ENCODE peak calls at places on chromosome 13, in nine cellular contexts. R is BE2C; L is fibroblast of the aortic adventitia; M is AG10803; V is GM12865; A is CD4-positive, alpha-beta T cell; Z is psoas muscle; Y is heart left ventricle; J is kidney. B is an unnamed sample.

GRCh38 chr13:50449465-50449864 is 394.0 kb downstream of the DLEU7 start:
- DNase-seq in R (no peak), L (no peak), M (no peak), V (no peak), A (no peak), Z (no peak), Y (no peak), J (no peak), B (no peak)

GRCh38 chr13:49498211-49498610 is 2.5 kb downstream of the PHF11 start:
- DNase-seq in R (no peak), L (no peak), M (no peak), V (no peak), A (no peak), Z (no peak), Y (no peak), J (no peak), B (no peak)

GRCh38 chr13:113114511-113115362 is 7.9 kb upstream of the F10 start:
- DNase-seq in R (peak; percentile 4), L (no peak), M (no peak), V (no peak), A (no peak), Z (no peak), Y (peak; percentile 0), J (peak; percentile 58), B (no peak)

GRCh38 chr13:96835591-96835990 is 158.7 kb downstream of the OXGR1 start:
- DNase-seq in R (no peak), L (no peak), M (no peak), V (no peak), A (no peak), Z (no peak), Y (no peak), J (no peak), B (no peak)

GRCh38 chr13:64758520-64758919 is 2471.6 kb downstream of the PCDH9 start:
- DNase-seq in R (no peak), L (peak; percentile 71), M (peak; percentile 64), V (no peak), A (no peak), Z (no peak), Y (no peak), J (no peak), B (no peak)

GRCh38 chr13:30256713-30257432 is 50.5 kb downstream of the KATNAL1 start:
- DNase-seq in R (no peak), L (peak; percentile 46), M (peak; percentile 43), V (no peak), A (no peak), Z (no peak), Y (no peak), J (no peak), B (no peak)

GRCh38 chr13:50552424-50552966 is 291.0 kb downstream of the DLEU7 start:
- DNase-seq in R (no peak), L (no peak), M (no peak), V (no peak), A (no peak), Z (no peak), Y (no peak), J (no peak), B (no peak)

GRCh38 chr13:64540468-64540867 is 2689.7 kb downstream of the PCDH9 start:
- DNase-seq in R (no peak), L (peak; percentile 17), M (no peak), V (no peak), A (no peak), Z (no peak), Y (no peak), J (no peak), B (no peak)

GRCh38 chr13:73720216-73720840 is 413.9 kb downstream of the KLF12 start:
- DNase-seq in R (no peak), L (no peak), M (no peak), V (no peak), A (no peak), Z (no peak), Y (no peak), J (no peak), B (no peak)

GRCh38 chr13:65292488-65292901 is 1937.6 kb downstream of the PCDH9 start:
- DNase-seq in R (peak; percentile 77), L (peak; percentile 41), M (peak; percentile 16), V (no peak), A (no peak), Z (no peak), Y (no peak), J (no peak), B (no peak)

GRCh38 chr13:51806571-51806970 is 2.6 kb upstream of the DHRS12 start:
- DNase-seq in R (peak; percentile 55), L (peak; percentile 46), M (peak; percentile 34), V (peak; percentile 33), A (no peak), Z (no peak), Y (no peak), J (no peak), B (no peak)

GRCh38 chr13:90640976-90641375 is 706.5 kb upstream of the MIR17HG start:
- DNase-seq in R (no peak), L (peak; percentile 28), M (peak; percentile 28), V (no peak), A (no peak), Z (no peak), Y (no peak), J (no peak), B (no peak)

GRCh38 chr13:113348591-113348990 is 15.3 kb downstream of the GRTP1 start:
- DNase-seq in R (no peak), L (no peak), M (no peak), V (no peak), A (no peak), Z (peak; percentile 39), Y (no peak), J (peak; percentile 52), B (no peak)

GRCh38 chr13:43057653-43058317 is 34.4 kb downstream of the DNAJC15 start:
- DNase-seq in R (no peak), L (no peak), M (no peak), V (peak; percentile 49), A (peak; percentile 56), Z (no peak), Y (peak; percentile 38), J (no peak), B (no peak)

GRCh38 chr13:111634410-111634809 is 314.0 kb downstream of the TEX29 start:
- DNase-seq in R (no peak), L (no peak), M (no peak), V (no peak), A (no peak), Z (no peak), Y (no peak), J (no peak), B (no peak)

GRCh38 chr13:45828253-45828968 is 23.1 kb downstream of the SIAH3 start:
- DNase-seq in R (no peak), L (no peak), M (no peak), V (no peak), A (no peak), Z (no peak), Y (no peak), J (no peak), B (no peak)

GRCh38 chr13:108213946-108214345 is 1.4 kb downstream of the LIG4 start:
- DNase-seq in R (no peak), L (no peak), M (no peak), V (no peak), A (no peak), Z (no peak), Y (no peak), J (no peak), B (no peak)

GRCh38 chr13:91017031-91017668 is 330.3 kb upstream of the MIR17HG start:
- DNase-seq in R (peak; percentile 69), L (peak; percentile 3), M (peak; percentile 12), V (peak; percentile 54), A (no peak), Z (no peak), Y (no peak), J (no peak), B (no peak)

GRCh38 chr13:45119469-45119989 is 781 bp upstream of the GTF2F2 start:
- DNase-seq in R (no peak), L (peak; percentile 67), M (peak; percentile 59), V (peak; percentile 41), A (peak; percentile 52), Z (no peak), Y (no peak), J (no peak), B (no peak)

DNA sequence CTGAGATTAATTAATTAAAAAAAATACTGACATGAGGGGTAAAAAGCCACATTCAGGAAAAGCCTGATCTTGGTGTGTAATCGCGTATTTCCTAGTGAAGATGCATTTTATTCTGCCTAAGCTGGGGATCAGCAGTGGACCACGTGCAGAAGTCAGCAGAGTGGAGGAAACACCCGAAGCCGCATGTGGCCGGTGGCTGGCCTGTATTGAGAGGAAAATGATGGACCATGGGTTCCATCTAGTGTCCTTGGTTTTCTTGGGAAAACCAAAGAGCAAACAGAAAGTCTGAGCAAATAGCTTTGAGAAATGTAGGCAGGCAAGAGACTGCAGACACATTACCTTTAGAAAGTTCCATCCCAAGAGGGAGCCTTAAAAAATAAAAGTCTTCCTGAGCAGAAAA is 23.7 kb upstream of the SHISA2 start:
- DNase-seq in R (no peak), L (no peak), M (no peak), V (no peak), A (no peak), Z (no peak), Y (no peak), J (no peak), B (no peak)
- TF ChIP-seq CTCF in R (no peak), L (no peak), M (no peak), V (no peak), A (no peak), Z (no peak), Y (no peak), J (no peak), B (no peak)

GRCh38 chr13:70856706-70857105 is 748.5 kb upstream of the KLHL1 start:
- DNase-seq in R (no peak), L (no peak), M (no peak), V (no peak), A (no peak), Z (no peak), Y (no peak), J (no peak), B (no peak)

DNA sequence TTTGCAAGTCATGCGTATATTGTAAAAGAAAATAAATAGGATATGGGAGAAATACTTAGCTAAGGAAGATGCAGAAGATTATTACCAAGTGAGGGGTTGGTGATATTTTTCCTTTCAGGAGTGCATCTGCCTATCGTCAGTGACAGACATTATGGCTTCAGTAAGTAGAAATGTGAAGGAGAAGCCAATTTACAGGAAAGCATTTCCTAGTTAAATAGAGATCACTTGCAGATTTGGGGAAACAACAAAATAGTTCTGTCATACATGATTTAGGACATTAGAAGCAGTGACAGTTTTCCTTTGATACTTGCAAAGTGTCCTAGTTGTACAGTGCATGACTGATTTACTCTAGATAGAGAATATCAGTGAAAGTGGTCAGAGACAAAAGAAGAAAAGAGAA is 747.8 kb upstream of the KLHL1 start:
- DNase-seq in R (no peak), L (no peak), M (no peak), V (no peak), A (no peak), Z (no peak), Y (no peak), J (no peak), B (no peak)
- TF ChIP-seq CTCF in R (no peak), L (no peak), M (no peak), V (no peak), A (no peak), Z (no peak), Y (no peak), J (no peak), B (no peak)

GRCh38 chr13:57698851-57699250 is 67.3 kb downstream of the PCDH17 start:
- DNase-seq in R (no peak), L (no peak), M (no peak), V (no peak), A (no peak), Z (no peak), Y (no peak), J (no peak), B (no peak)
- TF ChIP-seq CTCF in R (no peak), L (no peak), M (no peak), V (no peak), A (no peak), Z (no peak), Y (no peak), J (no peak), B (no peak)

GRCh38 chr13:20489185-20489820 is 36.4 kb downstream of the CRYL1 start:
- DNase-seq in R (no peak), L (no peak), M (no peak), V (no peak), A (no peak), Z (no peak), Y (peak; percentile 29), J (no peak), B (no peak)
- TF ChIP-seq CTCF in R (peak; percentile 7), L (no peak), M (no peak), V (no peak), A (peak; percentile 86), Z (peak; percentile 41), Y (peak; percentile 15), J (peak; percentile 63), B (peak; percentile 48)